ENCODE peak calls at places on chromosomes 6 and 20, in nine cellular contexts. One of them, this sample, is unnamed. For H3K36me3, the result is how much of the 10 kb centered on the place peaks cover.

GRCh38 chr6:158906926-158907325 is 87.8 kb upstream of the EZR start:
- DNase-seq in ovary: no peak
- DNase-seq in lung: no peak
- DNase-seq in colonic mucosa: no peak
- DNase-seq in left lung: no peak
- DNase-seq in pancreas: no peak
- DNase-seq in kidney: no peak
- DNase-seq in IMR-90: peak
- DNase-seq in testis: no peak
- DNase-seq in this sample: no peak

GRCh38 chr6:147077251-147077650 is 127.0 kb upstream of the STXBP5 start:
- DNase-seq in colonic mucosa: no peak
- DNase-seq in lung: peak
- DNase-seq in IMR-90: no peak
- DNase-seq in ovary: no peak
- DNase-seq in left lung: peak
- DNase-seq in testis: no peak
- DNase-seq in kidney: no peak
- DNase-seq in pancreas: peak
- DNase-seq in this sample: no peak

GRCh38 chr20:53901064-53901463 is 169.3 kb downstream of the BCAS1 start:
- DNase-seq in ovary: no peak
- DNase-seq in testis: no peak
- DNase-seq in lung: no peak
- DNase-seq in IMR-90: peak
- DNase-seq in pancreas: no peak
- DNase-seq in left lung: no peak
- DNase-seq in kidney: no peak
- DNase-seq in colonic mucosa: peak
- DNase-seq in this sample: peak

GRCh38 chr20:52972190-52972937 is at the start of gene TSHZ2:
- DNase-seq in pancreas: peak
- DNase-seq in testis: peak
- DNase-seq in lung: peak
- DNase-seq in ovary: peak
- DNase-seq in IMR-90: peak
- DNase-seq in colonic mucosa: peak
- DNase-seq in left lung: peak
- DNase-seq in kidney: peak
- DNase-seq in this sample: peak

GRCh38 chr6:138455746-138456392 is 43.4 kb downstream of the NHSL1 start:
- DNase-seq in colonic mucosa: no peak
- DNase-seq in kidney: no peak
- DNase-seq in lung: no peak
- DNase-seq in pancreas: no peak
- DNase-seq in ovary: no peak
- DNase-seq in testis: no peak
- DNase-seq in IMR-90: peak
- DNase-seq in left lung: no peak
- DNase-seq in this sample: no peak

GRCh38 chr20:48025061-48025515 is 239.8 kb upstream of the SULF2 start:
- DNase-seq in lung: no peak
- DNase-seq in testis: peak
- DNase-seq in pancreas: no peak
- DNase-seq in ovary: peak
- DNase-seq in kidney: no peak
- DNase-seq in IMR-90: peak
- DNase-seq in colonic mucosa: no peak
- DNase-seq in left lung: peak
- DNase-seq in this sample: no peak

GRCh38 chr6:16799279-16800193 is 38.3 kb upstream of the ATXN1 start:
- DNase-seq in lung: no peak
- DNase-seq in colonic mucosa: no peak
- DNase-seq in ovary: no peak
- DNase-seq in left lung: no peak
- DNase-seq in testis: no peak
- DNase-seq in IMR-90: peak
- DNase-seq in pancreas: no peak
- DNase-seq in kidney: no peak
- DNase-seq in this sample: no peak

GRCh38 chr6:110270166-110270565 is 88.0 kb downstream of the METTL24 start:
- DNase-seq in IMR-90: peak
- DNase-seq in lung: no peak
- DNase-seq in kidney: no peak
- DNase-seq in colonic mucosa: no peak
- DNase-seq in testis: no peak
- DNase-seq in pancreas: no peak
- DNase-seq in ovary: no peak
- DNase-seq in left lung: no peak
- DNase-seq in this sample: no peak

GRCh38 chr6:89475106-89475505 is 42.2 kb downstream of the ANKRD6 start:
- DNase-seq in lung: no peak
- DNase-seq in colonic mucosa: no peak
- DNase-seq in ovary: no peak
- DNase-seq in pancreas: no peak
- DNase-seq in IMR-90: no peak
- DNase-seq in testis: no peak
- DNase-seq in kidney: no peak
- DNase-seq in left lung: no peak
- DNase-seq in this sample: no peak

GRCh38 chr20:32282461-32282860 is 5.0 kb downstream of the KIF3B start:
- DNase-seq in IMR-90: no peak
- DNase-seq in pancreas: peak
- DNase-seq in testis: no peak
- DNase-seq in lung: no peak
- DNase-seq in colonic mucosa: no peak
- DNase-seq in kidney: no peak
- DNase-seq in ovary: no peak
- DNase-seq in left lung: no peak
- DNase-seq in this sample: no peak

GRCh38 chr6:35970181-35970580 is 49.3 kb upstream of the SRPK1 start:
- DNase-seq in IMR-90: peak
- DNase-seq in ovary: no peak
- DNase-seq in left lung: no peak
- DNase-seq in colonic mucosa: no peak
- DNase-seq in testis: no peak
- DNase-seq in kidney: no peak
- DNase-seq in pancreas: no peak
- DNase-seq in lung: no peak
- DNase-seq in this sample: no peak

GRCh38 chr6:29696147-29697129 is 15.5 kb upstream of the ZFP57 start:
- DNase-seq in lung: no peak
- DNase-seq in ovary: no peak
- DNase-seq in left lung: no peak
- DNase-seq in colonic mucosa: no peak
- DNase-seq in pancreas: no peak
- DNase-seq in kidney: no peak
- DNase-seq in testis: no peak
- DNase-seq in IMR-90: no peak
- DNase-seq in this sample: no peak

GRCh38 chr6:159121387-159121955 is 47.7 kb upstream of the FNDC1 start:
- DNase-seq in ovary: no peak
- DNase-seq in kidney: no peak
- DNase-seq in colonic mucosa: no peak
- DNase-seq in lung: no peak
- DNase-seq in testis: no peak
- DNase-seq in left lung: no peak
- DNase-seq in IMR-90: no peak
- DNase-seq in pancreas: no peak
- DNase-seq in this sample: no peak

GRCh38 chr6:116280161-116280959 is 630 bp upstream of the TSPYL1 start:
- DNase-seq in pancreas: no peak
- DNase-seq in IMR-90: peak
- DNase-seq in left lung: no peak
- DNase-seq in colonic mucosa: no peak
- DNase-seq in kidney: no peak
- DNase-seq in testis: no peak
- DNase-seq in lung: no peak
- DNase-seq in ovary: no peak
- DNase-seq in this sample: no peak

GRCh38 chr6:108948252-108948651 is 100.0 kb downstream of the ARMC2 start:
- DNase-seq in colonic mucosa: no peak
- DNase-seq in testis: peak
- DNase-seq in lung: no peak
- DNase-seq in left lung: no peak
- DNase-seq in ovary: no peak
- DNase-seq in IMR-90: no peak
- DNase-seq in kidney: peak
- DNase-seq in pancreas: no peak
- DNase-seq in this sample: no peak
- H3K4me3 ChIP-seq in colonic mucosa: no peak
- H3K4me3 ChIP-seq in testis: no peak
- H3K4me3 ChIP-seq in lung: no peak
- H3K4me3 ChIP-seq in left lung: no peak
- H3K4me3 ChIP-seq in ovary: no peak
- H3K4me3 ChIP-seq in IMR-90: no peak
- H3K4me3 ChIP-seq in kidney: peak
- H3K4me3 ChIP-seq in pancreas: no peak
- H3K4me3 ChIP-seq in this sample: no peak

GRCh38 chr6:15409301-15410125 is 163.6 kb downstream of the JARID2 start:
- DNase-seq in IMR-90: no peak
- DNase-seq in testis: no peak
- DNase-seq in ovary: no peak
- DNase-seq in left lung: no peak
- DNase-seq in colonic mucosa: no peak
- DNase-seq in lung: no peak
- DNase-seq in kidney: no peak
- DNase-seq in pancreas: no peak
- DNase-seq in this sample: peak

GRCh38 chr6:15411766-15412165 is 165.9 kb downstream of the JARID2 start:
- DNase-seq in pancreas: no peak
- DNase-seq in ovary: no peak
- DNase-seq in testis: no peak
- DNase-seq in kidney: no peak
- DNase-seq in colonic mucosa: no peak
- DNase-seq in lung: no peak
- DNase-seq in left lung: no peak
- DNase-seq in IMR-90: no peak
- DNase-seq in this sample: no peak

GRCh38 chr6:15408758-15409157 is 162.9 kb downstream of the JARID2 start:
- DNase-seq in IMR-90: no peak
- DNase-seq in pancreas: no peak
- DNase-seq in ovary: no peak
- DNase-seq in left lung: no peak
- DNase-seq in colonic mucosa: no peak
- DNase-seq in kidney: no peak
- DNase-seq in testis: no peak
- DNase-seq in lung: no peak
- DNase-seq in this sample: no peak

GRCh38 chr6:15410752-15411151 is 164.9 kb downstream of the JARID2 start:
- DNase-seq in ovary: no peak
- DNase-seq in testis: no peak
- DNase-seq in left lung: no peak
- DNase-seq in kidney: no peak
- DNase-seq in IMR-90: no peak
- DNase-seq in colonic mucosa: no peak
- DNase-seq in lung: no peak
- DNase-seq in pancreas: no peak
- DNase-seq in this sample: no peak

DNA sequence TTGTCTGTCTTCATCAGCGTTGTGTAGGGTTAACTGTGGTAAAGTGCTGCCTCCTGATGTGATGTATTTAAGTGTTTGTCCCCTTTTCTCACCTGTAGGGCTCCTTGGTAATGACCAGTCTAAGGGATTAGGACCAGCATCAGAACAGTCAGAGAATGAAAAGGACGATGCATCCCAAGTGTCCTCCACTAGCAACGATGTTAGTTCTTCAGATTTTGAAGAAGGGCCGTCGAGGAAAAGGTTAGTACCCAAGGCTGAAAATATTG is 164.2 kb downstream of the JARID2 start:
- DNase-seq in testis: no peak
- DNase-seq in pancreas: no peak
- DNase-seq in kidney: no peak
- DNase-seq in lung: no peak
- DNase-seq in IMR-90: no peak
- DNase-seq in colonic mucosa: no peak
- DNase-seq in left lung: no peak
- DNase-seq in ovary: no peak
- DNase-seq in this sample: no peak
- TF ChIP-seq CTCF in testis: no peak
- TF ChIP-seq CTCF in pancreas: no peak
- TF ChIP-seq CTCF in kidney: no peak
- TF ChIP-seq CTCF in lung: no peak
- TF ChIP-seq CTCF in IMR-90: no peak
- TF ChIP-seq CTCF in colonic mucosa: no peak
- TF ChIP-seq CTCF in left lung: no peak
- TF ChIP-seq CTCF in ovary: no peak
- TF ChIP-seq CTCF in this sample: no peak

DNA sequence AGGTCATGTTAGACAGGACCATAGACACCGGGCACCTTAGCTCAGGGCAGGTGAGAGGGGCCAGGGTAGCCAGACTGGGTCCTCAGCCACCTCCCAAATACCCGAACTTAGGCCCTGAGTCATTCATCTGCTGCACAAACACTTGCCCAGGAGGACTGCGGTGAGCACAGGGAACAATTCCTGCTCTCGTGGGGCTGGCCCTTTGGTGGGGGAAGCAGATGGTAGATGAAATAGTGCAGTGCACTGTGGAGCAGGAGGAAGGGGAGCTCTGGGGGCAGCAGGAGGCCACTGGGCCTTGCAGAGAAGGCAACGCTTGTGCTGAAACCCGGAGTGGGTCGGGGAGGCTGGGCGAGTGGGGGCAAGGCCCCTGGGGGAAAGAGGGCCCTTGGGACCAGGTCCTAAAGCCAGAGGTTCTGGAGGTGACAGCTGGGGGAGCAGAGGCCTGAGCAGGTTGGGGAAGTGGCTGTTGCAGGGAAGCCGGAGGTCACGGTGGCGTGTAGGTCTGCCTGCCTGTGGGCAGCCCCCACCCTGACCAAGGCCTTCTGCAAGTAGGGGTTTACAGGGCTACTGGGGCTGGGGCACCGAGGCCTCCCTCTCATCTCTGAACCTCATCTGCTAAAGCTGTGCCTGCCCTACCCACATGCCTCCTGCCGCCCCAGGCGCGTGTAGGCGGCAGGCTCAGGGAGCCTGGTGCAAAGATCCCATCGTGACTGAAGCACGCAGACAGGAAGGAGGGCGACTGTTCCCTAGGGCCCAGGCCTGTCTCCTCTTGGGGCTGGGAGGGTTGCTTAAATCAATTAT is 4.7 kb upstream of the NPBWR2 start:
- DNase-seq in testis: no peak
- DNase-seq in IMR-90: no peak
- DNase-seq in left lung: peak
- DNase-seq in kidney: peak
- DNase-seq in ovary: no peak
- DNase-seq in colonic mucosa: no peak
- DNase-seq in lung: no peak
- DNase-seq in pancreas: no peak
- DNase-seq in this sample: peak
- H3K36me3 ChIP-seq in testis: under half
- H3K36me3 ChIP-seq in IMR-90: under half
- H3K36me3 ChIP-seq in left lung: under half
- H3K36me3 ChIP-seq in kidney: under half
- H3K36me3 ChIP-seq in ovary: under half
- H3K36me3 ChIP-seq in colonic mucosa: under half
- H3K36me3 ChIP-seq in lung: under half
- H3K36me3 ChIP-seq in pancreas: under half
- H3K36me3 ChIP-seq in this sample: under half

DNA sequence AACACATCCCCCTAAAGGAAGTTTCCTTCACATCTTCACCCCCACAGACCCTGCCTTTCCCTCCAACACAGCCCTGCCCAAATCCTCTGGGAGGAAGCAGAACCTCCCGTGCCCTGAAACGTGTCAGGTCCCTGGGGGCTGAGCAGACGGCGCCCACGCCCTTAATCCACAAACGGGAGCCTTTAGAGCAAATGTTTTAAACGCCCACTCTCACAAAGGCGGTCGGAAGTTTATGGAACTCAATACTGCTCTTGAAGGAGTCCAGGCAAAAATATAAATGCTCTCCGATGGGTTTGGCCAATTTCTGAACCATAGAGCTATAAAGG is 237.1 kb upstream of the AFDN start:
- DNase-seq in testis: peak
- DNase-seq in pancreas: no peak
- DNase-seq in kidney: no peak
- DNase-seq in lung: no peak
- DNase-seq in left lung: no peak
- DNase-seq in colonic mucosa: peak
- DNase-seq in IMR-90: no peak
- DNase-seq in ovary: no peak
- DNase-seq in this sample: no peak
- H3K4me3 ChIP-seq in testis: no peak
- H3K4me3 ChIP-seq in pancreas: no peak
- H3K4me3 ChIP-seq in kidney: no peak
- H3K4me3 ChIP-seq in lung: no peak
- H3K4me3 ChIP-seq in left lung: no peak
- H3K4me3 ChIP-seq in colonic mucosa: no peak
- H3K4me3 ChIP-seq in IMR-90: no peak
- H3K4me3 ChIP-seq in ovary: no peak
- H3K4me3 ChIP-seq in this sample: no peak